ENCODE peak calls at places on chromosomes 12 and 14, in five cellular contexts. P is upper lobe of right lung, S is uterus, D is ovary, L is WERI-Rb-1. F is an unnamed sample.

GRCh38 chr12:102095677-102096263 is 24.1 kb downstream of the NUP37 start:
- DNase-seq in S (no peak), L (no peak), D (no peak), P (no peak), F (no peak)

GRCh38 chr12:20722142-20722541 is 27.0 kb downstream of the SLCO1C1 start:
- DNase-seq in D (no peak), P (no peak), L (no peak), S (no peak), F (no peak)

GRCh38 chr12:28023156-28023887 is 50.8 kb upstream of the PTHLH start:
- DNase-seq in P (no peak), S (no peak), D (no peak), L (no peak), F (no peak)

GRCh38 chr12:76244298-76244697 is 103.9 kb downstream of the BBS10 start:
- DNase-seq in P (no peak), D (no peak), S (no peak), L (no peak), F (no peak)

GRCh38 chr12:70393787-70394519 is 27.9 kb downstream of the KCNMB4 start:
- DNase-seq in S (no peak), D (no peak), P (no peak), L (no peak), F (no peak)

GRCh38 chr14:22047105-22047504 is 373.5 kb upstream of the OR4E1 start:
- DNase-seq in L (no peak), P (no peak), S (no peak), D (no peak), F (peak; percentile 28)

GRCh38 chr14:26598081-26598671 is 343 bp upstream of the NOVA1 start:
- DNase-seq in S (peak; percentile 93), P (peak; percentile 75), L (peak; percentile 83), D (peak; percentile 91), F (peak; percentile 4)

GRCh38 chr12:26629864-26630263 is 203.1 kb downstream of the ITPR2 start:
- DNase-seq in D (no peak), S (no peak), P (no peak), L (no peak), F (no peak)

GRCh38 chr12:62700091-62700490 is 233.5 kb downstream of the MON2 start:
- DNase-seq in P (no peak), D (no peak), L (no peak), S (no peak), F (no peak)

GRCh38 chr14:58919262-58919661 is 269.2 kb upstream of the DAAM1 start:
- DNase-seq in D (no peak), P (no peak), S (no peak), L (no peak), F (no peak)

GRCh38 chr14:81169711-81170103 is 51.1 kb downstream of the GTF2A1 start:
- DNase-seq in L (no peak), D (peak; percentile 55), P (peak; percentile 83), S (peak; percentile 52), F (peak; percentile 14)

GRCh38 chr14:38255673-38256357 is at the start of gene CLEC14A:
- DNase-seq in P (peak; percentile 70), S (no peak), D (peak; percentile 29), L (no peak), F (peak; percentile 7)

GRCh38 chr12:15716566-15716965 is 72.6 kb downstream of the EPS8 start:
- DNase-seq in D (no peak), P (no peak), L (no peak), S (no peak), F (no peak)

GRCh38 chr14:24915958-24916595 is 133.9 kb downstream of the STXBP6 start:
- DNase-seq in D (no peak), S (no peak), P (no peak), L (no peak), F (no peak)

GRCh38 chr14:21428930-21429329 is 27.0 kb downstream of the CHD8 start:
- DNase-seq in D (no peak), S (no peak), L (no peak), P (no peak), F (no peak)

GRCh38 chr14:72715215-72715909 is 178.5 kb downstream of the DPF3 start:
- DNase-seq in D (no peak), S (no peak), L (no peak), P (no peak), F (no peak)

GRCh38 chr12:32089156-32089950 is 17.3 kb upstream of the BICD1 start:
- DNase-seq in D (no peak), L (peak; percentile 13), P (no peak), S (no peak), F (no peak)

GRCh38 chr14:23300687-23301223 is 1.9 kb downstream of the PPP1R3E start:
- DNase-seq in L (peak; percentile 81), D (peak; percentile 63), S (peak; percentile 52), P (no peak), F (no peak)

GRCh38 chr14:70822706-70823185 is 13.4 kb upstream of the MAP3K9 start:
- DNase-seq in L (peak; percentile 63), D (peak; percentile 34), S (no peak), P (peak; percentile 68), F (peak; percentile 32)

GRCh38 chr12:31729728-31730127 is 907 bp upstream of the AMN1 start:
- DNase-seq in P (no peak), L (no peak), S (no peak), D (no peak), F (no peak)

GRCh38 chr14:95871531-95871930 is 5.1 kb upstream of the TUNAR start:
- DNase-seq in S (no peak), D (no peak), P (no peak), L (no peak), F (no peak)

GRCh38 chr14:53193193-53193592 is 40.1 kb upstream of the DDHD1 start:
- DNase-seq in S (no peak), L (no peak), P (no peak), D (no peak), F (no peak)

GRCh38 chr14:37559386-37559785 is 35.7 kb downstream of the FOXA1 start:
- DNase-seq in P (no peak), S (no peak), L (no peak), D (no peak), F (no peak)

GRCh38 chr14:36513012-36513420 is 7.0 kb downstream of the NKX2-1 start:
- DNase-seq in S (no peak), P (no peak), D (no peak), L (no peak), F (no peak)

GRCh38 chr14:100239200-100239839 is 376 bp downstream of the YY1 start:
- DNase-seq in P (peak; percentile 73), D (peak; percentile 60), S (peak; percentile 34), L (no peak), F (no peak)

GRCh38 chr12:5059358-5059757 is 15.7 kb downstream of the KCNA5 start:
- DNase-seq in L (no peak), D (no peak), S (no peak), P (no peak), F (peak; percentile 41)

GRCh38 chr12:27785882-27786570 is 6.0 kb upstream of the MANSC4 start:
- DNase-seq in D (no peak), S (no peak), L (no peak), P (no peak), F (no peak)

GRCh38 chr12:124888203-124888602 is 24.5 kb upstream of the SCARB1 start:
- DNase-seq in D (peak; percentile 82), L (no peak), S (no peak), P (no peak), F (no peak)
- TF ChIP-seq CTCF in D (no peak), L (no peak), S (no peak), P (no peak), F (no peak)

GRCh38 chr14:94761348-94761998 is 8.4 kb downstream of the GSC start:
- DNase-seq in S (no peak), P (no peak), L (no peak), D (no peak), F (no peak)
- TF ChIP-seq CTCF in S (no peak), P (no peak), L (no peak), D (no peak), F (no peak)

GRCh38 chr12:110934093-110934852 is 13.9 kb upstream of the MYL2 start:
- DNase-seq in L (no peak), P (no peak), D (no peak), S (no peak), F (no peak)

GRCh38 chr12:110930348-110931314 is 10.3 kb upstream of the MYL2 start:
- DNase-seq in S (no peak), L (no peak), D (no peak), P (peak; percentile 25), F (no peak)

GRCh38 chr12:110933326-110933974 is 13.1 kb upstream of the MYL2 start:
- DNase-seq in S (no peak), P (peak; percentile 39), D (no peak), L (no peak), F (no peak)

GRCh38 chr12:110931315-110931728 is 10.9 kb upstream of the MYL2 start:
- DNase-seq in L (no peak), S (no peak), P (peak; percentile 57), D (no peak), F (no peak)

DNA sequence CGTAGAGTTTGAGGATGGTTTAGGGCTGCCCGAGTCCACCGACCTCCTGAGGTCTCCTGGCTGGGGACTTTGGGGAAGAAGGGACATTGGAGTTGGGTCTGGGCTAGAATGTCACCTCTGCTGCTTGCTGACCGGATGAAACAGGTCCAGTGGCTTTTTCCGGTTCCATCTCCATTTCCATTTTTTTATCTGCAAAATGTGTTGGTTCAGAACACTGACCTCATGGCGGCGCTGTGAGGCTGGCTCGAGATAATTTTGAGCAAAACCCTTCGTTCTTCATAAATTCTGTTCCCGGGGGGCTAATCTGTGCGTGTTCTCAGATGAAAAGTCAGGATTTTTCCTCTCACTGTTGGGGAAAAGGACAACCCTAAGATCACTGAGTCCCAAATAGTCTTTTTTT is 11.7 kb upstream of the MYL2 start:
- DNase-seq in D (no peak), L (peak; percentile 40), S (no peak), P (no peak), F (no peak)
- TF ChIP-seq CTCF in D (no peak), L (peak; percentile 66), S (no peak), P (peak; percentile 9), F (no peak)

GRCh38 chr12:105287408-105287807 is 43.1 kb upstream of the C12orf75 start:
- DNase-seq in S (no peak), P (no peak), D (no peak), L (no peak), F (no peak)

GRCh38 chr12:105291531-105291930 is 39.0 kb upstream of the C12orf75 start:
- DNase-seq in L (no peak), D (no peak), S (no peak), P (no peak), F (no peak)

GRCh38 chr12:105285378-105285777 is 45.1 kb upstream of the C12orf75 start:
- DNase-seq in D (no peak), P (no peak), L (no peak), S (no peak), F (no peak)

GRCh38 chr12:105289114-105289904 is 41.2 kb upstream of the C12orf75 start:
- DNase-seq in P (no peak), L (no peak), D (no peak), S (no peak), F (no peak)

DNA sequence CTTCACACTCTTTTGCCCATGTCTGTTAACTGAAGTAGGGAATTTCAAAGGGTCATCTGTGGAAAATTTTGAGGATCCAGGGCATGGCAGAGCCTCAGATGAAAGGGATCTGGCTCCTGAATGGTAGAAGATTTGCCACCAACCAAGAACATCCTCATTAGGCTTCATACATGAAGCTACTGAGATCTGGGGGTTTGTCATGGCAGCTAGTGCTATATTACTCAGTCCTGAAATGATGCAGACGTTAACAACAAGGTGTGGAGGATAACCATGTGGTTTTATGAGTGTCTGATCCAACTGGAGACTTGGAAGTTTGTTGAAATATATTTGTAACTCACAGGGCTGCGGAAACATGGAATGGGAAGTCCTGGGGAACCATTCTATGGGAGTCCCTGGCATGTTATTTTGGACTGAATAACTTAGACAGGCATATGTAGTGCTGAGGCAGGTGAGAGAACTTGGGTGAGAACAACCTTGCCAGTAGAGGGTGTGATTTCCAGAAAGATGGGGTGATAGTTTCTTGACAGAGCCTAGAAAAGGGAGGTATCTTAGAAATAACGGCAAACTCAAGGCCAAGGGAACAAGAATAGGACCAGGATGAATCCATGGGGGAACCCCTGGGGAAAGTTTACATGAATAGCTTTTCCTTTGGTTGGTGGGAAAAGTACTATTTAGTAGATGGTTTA is 42.0 kb upstream of the C12orf75 start:
- DNase-seq in L (no peak), P (no peak), D (no peak), S (no peak), F (no peak)
- TF ChIP-seq CTCF in L (no peak), P (no peak), D (no peak), S (no peak), F (peak; percentile 9)